ENCODE peak calls at places on chromosomes 6 and 20, in seven cellular contexts. One of them, this sample, is unnamed.

GRCh38 chr20:38751360-38751976 is 3.2 kb downstream of the ACTR5 start:
- DNase-seq in hepatocyte: peak; percentile 54
- DNase-seq in GM12878: no peak
- DNase-seq in MM.1S: peak; percentile 52
- DNase-seq in endothelial cell of umbilical vein: peak; percentile 70
- DNase-seq in IMR-90: peak; percentile 46
- DNase-seq in Karpas-422: peak; percentile 73
- DNase-seq in this sample: peak; percentile 39

GRCh38 chr6:52522151-52522626 is 54.7 kb downstream of the TRAM2 start:
- DNase-seq in hepatocyte: no peak
- DNase-seq in GM12878: no peak
- DNase-seq in MM.1S: no peak
- DNase-seq in endothelial cell of umbilical vein: peak; percentile 87
- DNase-seq in IMR-90: peak; percentile 79
- DNase-seq in Karpas-422: no peak
- DNase-seq in this sample: no peak

GRCh38 chr20:38985603-38986170 is 23.5 kb downstream of the DHX35 start:
- DNase-seq in hepatocyte: no peak
- DNase-seq in GM12878: peak; percentile 20
- DNase-seq in MM.1S: peak; percentile 56
- DNase-seq in endothelial cell of umbilical vein: peak; percentile 38
- DNase-seq in IMR-90: peak; percentile 73
- DNase-seq in Karpas-422: peak; percentile 56
- DNase-seq in this sample: no peak

GRCh38 chr20:49583669-49584417 is 15.9 kb upstream of the PTGIS start:
- DNase-seq in hepatocyte: peak; percentile 86
- DNase-seq in GM12878: no peak
- DNase-seq in MM.1S: no peak
- DNase-seq in endothelial cell of umbilical vein: peak; percentile 92
- DNase-seq in IMR-90: peak; percentile 95
- DNase-seq in Karpas-422: no peak
- DNase-seq in this sample: no peak

GRCh38 chr6:15444081-15444731 is 198.3 kb downstream of the JARID2 start:
- DNase-seq in hepatocyte: no peak
- DNase-seq in GM12878: no peak
- DNase-seq in MM.1S: no peak
- DNase-seq in endothelial cell of umbilical vein: no peak
- DNase-seq in IMR-90: peak; percentile 89
- DNase-seq in Karpas-422: no peak
- DNase-seq in this sample: no peak

GRCh38 chr6:81966968-81967367 is 214.5 kb upstream of the TENT5A start:
- DNase-seq in hepatocyte: no peak
- DNase-seq in GM12878: no peak
- DNase-seq in MM.1S: no peak
- DNase-seq in endothelial cell of umbilical vein: no peak
- DNase-seq in IMR-90: no peak
- DNase-seq in Karpas-422: no peak
- DNase-seq in this sample: no peak

GRCh38 chr6:26383624-26384417 is 913 bp downstream of the BTN2A2 start:
- DNase-seq in hepatocyte: peak; percentile 51
- DNase-seq in GM12878: no peak
- DNase-seq in MM.1S: peak; percentile 49
- DNase-seq in endothelial cell of umbilical vein: peak; percentile 41
- DNase-seq in IMR-90: peak; percentile 72
- DNase-seq in Karpas-422: peak; percentile 65
- DNase-seq in this sample: peak; percentile 43

GRCh38 chr6:2714359-2714895 is 36.3 kb downstream of the MYLK4 start:
- DNase-seq in hepatocyte: no peak
- DNase-seq in GM12878: no peak
- DNase-seq in MM.1S: no peak
- DNase-seq in endothelial cell of umbilical vein: peak; percentile 80
- DNase-seq in IMR-90: peak; percentile 97
- DNase-seq in Karpas-422: no peak
- DNase-seq in this sample: no peak

GRCh38 chr6:4941782-4942672 is 61.8 kb downstream of the RPP40 start:
- DNase-seq in hepatocyte: peak; percentile 50
- DNase-seq in GM12878: peak; percentile 27
- DNase-seq in MM.1S: peak; percentile 90
- DNase-seq in endothelial cell of umbilical vein: peak; percentile 70
- DNase-seq in IMR-90: peak; percentile 96
- DNase-seq in Karpas-422: no peak
- DNase-seq in this sample: peak; percentile 26

GRCh38 chr6:89615882-89616281 is 22.7 kb downstream of the LYRM2 start:
- DNase-seq in hepatocyte: no peak
- DNase-seq in GM12878: no peak
- DNase-seq in MM.1S: no peak
- DNase-seq in endothelial cell of umbilical vein: no peak
- DNase-seq in IMR-90: no peak
- DNase-seq in Karpas-422: no peak
- DNase-seq in this sample: no peak

GRCh38 chr6:17865798-17866725 is 121.4 kb downstream of the KIF13A start:
- DNase-seq in hepatocyte: peak; percentile 79
- DNase-seq in GM12878: no peak
- DNase-seq in MM.1S: no peak
- DNase-seq in endothelial cell of umbilical vein: peak; percentile 97
- DNase-seq in IMR-90: peak; percentile 95
- DNase-seq in Karpas-422: no peak
- DNase-seq in this sample: no peak

GRCh38 chr6:89339565-89339964 is 13.0 kb downstream of the UBE2J1 start:
- DNase-seq in hepatocyte: no peak
- DNase-seq in GM12878: no peak
- DNase-seq in MM.1S: no peak
- DNase-seq in endothelial cell of umbilical vein: no peak
- DNase-seq in IMR-90: no peak
- DNase-seq in Karpas-422: no peak
- DNase-seq in this sample: no peak

GRCh38 chr6:25027221-25027916 is 91.6 kb upstream of the RIPOR2 start:
- DNase-seq in hepatocyte: no peak
- DNase-seq in GM12878: peak; percentile 60
- DNase-seq in MM.1S: peak; percentile 92
- DNase-seq in endothelial cell of umbilical vein: no peak
- DNase-seq in IMR-90: no peak
- DNase-seq in Karpas-422: peak; percentile 96
- DNase-seq in this sample: no peak

GRCh38 chr20:20894753-20895152 is 182.3 kb upstream of the RALGAPA2 start:
- DNase-seq in hepatocyte: no peak
- DNase-seq in GM12878: no peak
- DNase-seq in MM.1S: no peak
- DNase-seq in endothelial cell of umbilical vein: no peak
- DNase-seq in IMR-90: no peak
- DNase-seq in Karpas-422: no peak
- DNase-seq in this sample: no peak

GRCh38 chr6:85346196-85346595 is 103.7 kb upstream of the NT5E start:
- DNase-seq in hepatocyte: no peak
- DNase-seq in GM12878: no peak
- DNase-seq in MM.1S: no peak
- DNase-seq in endothelial cell of umbilical vein: no peak
- DNase-seq in IMR-90: no peak
- DNase-seq in Karpas-422: no peak
- DNase-seq in this sample: no peak

GRCh38 chr6:101539510-101540245 is 146.2 kb downstream of the GRIK2 start:
- DNase-seq in hepatocyte: no peak
- DNase-seq in GM12878: no peak
- DNase-seq in MM.1S: no peak
- DNase-seq in endothelial cell of umbilical vein: no peak
- DNase-seq in IMR-90: peak; percentile 82
- DNase-seq in Karpas-422: no peak
- DNase-seq in this sample: no peak

GRCh38 chr6:105786449-105786848 is 299.7 kb upstream of the PRDM1 start:
- DNase-seq in hepatocyte: no peak
- DNase-seq in GM12878: no peak
- DNase-seq in MM.1S: no peak
- DNase-seq in endothelial cell of umbilical vein: no peak
- DNase-seq in IMR-90: no peak
- DNase-seq in Karpas-422: no peak
- DNase-seq in this sample: no peak

GRCh38 chr6:132188865-132189264 is 212.4 kb downstream of the MOXD1 start:
- DNase-seq in hepatocyte: no peak
- DNase-seq in GM12878: no peak
- DNase-seq in MM.1S: no peak
- DNase-seq in endothelial cell of umbilical vein: peak; percentile 51
- DNase-seq in IMR-90: peak; percentile 87
- DNase-seq in Karpas-422: no peak
- DNase-seq in this sample: no peak

DNA sequence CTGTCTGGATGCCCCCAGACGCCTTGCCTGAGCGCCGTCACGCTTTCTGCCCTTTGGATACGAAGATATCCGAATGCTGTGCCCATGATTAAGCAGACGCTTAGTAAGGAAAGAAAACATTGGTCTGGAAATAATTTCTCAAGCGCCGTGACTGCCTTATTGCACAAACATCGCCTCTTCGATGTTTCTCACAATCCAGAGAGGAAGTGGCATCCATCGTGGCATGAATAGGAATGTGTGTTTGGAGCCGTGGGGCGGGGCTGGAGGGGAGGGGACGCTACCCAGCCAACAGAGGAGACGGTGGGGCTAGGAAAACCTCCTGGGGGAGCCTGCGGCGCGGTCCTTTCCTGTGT is 564 bp upstream of the PPP1R14C start:
- DNase-seq in hepatocyte: no peak
- DNase-seq in GM12878: no peak
- DNase-seq in MM.1S: no peak
- DNase-seq in endothelial cell of umbilical vein: no peak
- DNase-seq in IMR-90: no peak
- DNase-seq in Karpas-422: no peak
- DNase-seq in this sample: peak; percentile 52
- H3K4me3 ChIP-seq in hepatocyte: peak overlapping the region; percentile 49
- H3K4me3 ChIP-seq in GM12878: no peak overlapping the region
- H3K4me3 ChIP-seq in MM.1S: no peak overlapping the region
- H3K4me3 ChIP-seq in endothelial cell of umbilical vein: no peak overlapping the region
- H3K4me3 ChIP-seq in IMR-90: no peak overlapping the region
- H3K4me3 ChIP-seq in Karpas-422: no peak overlapping the region
- H3K4me3 ChIP-seq in this sample: peak overlapping the region; percentile 56

DNA sequence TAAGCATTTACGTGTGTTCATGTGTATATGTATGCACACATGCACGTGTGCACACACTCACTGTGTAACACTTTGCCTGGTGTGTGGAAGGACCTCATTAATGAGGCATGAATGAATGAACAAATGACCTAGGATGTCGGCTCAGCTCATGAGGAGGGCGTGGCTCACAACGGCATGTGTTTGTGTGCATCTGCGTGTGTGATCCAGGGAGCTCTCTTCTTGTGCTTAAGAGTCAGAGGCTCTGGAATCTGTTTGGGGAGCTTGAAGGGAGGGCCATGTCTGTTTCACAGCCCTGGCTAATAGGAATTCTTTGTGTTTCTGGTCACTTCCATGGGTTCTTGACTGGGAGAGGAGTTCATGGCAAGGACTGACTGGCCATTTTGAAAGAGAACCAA is 32.7 kb downstream of the TOX2 start:
- DNase-seq in hepatocyte: no peak
- DNase-seq in GM12878: no peak
- DNase-seq in MM.1S: no peak
- DNase-seq in endothelial cell of umbilical vein: no peak
- DNase-seq in IMR-90: no peak
- DNase-seq in Karpas-422: peak; percentile 82
- DNase-seq in this sample: no peak
- H3K4me1 ChIP-seq in hepatocyte: peaks cover 3% of the 10 kb centered on the region
- H3K4me1 ChIP-seq in GM12878: peaks cover 34% of the 10 kb centered on the region
- H3K4me1 ChIP-seq in MM.1S: peaks cover 76% of the 10 kb centered on the region
- H3K4me1 ChIP-seq in endothelial cell of umbilical vein: peaks cover 14% of the 10 kb centered on the region
- H3K4me1 ChIP-seq in IMR-90: peaks cover 19% of the 10 kb centered on the region
- H3K4me1 ChIP-seq in Karpas-422: peaks cover 100% of the 10 kb centered on the region
- H3K4me1 ChIP-seq in this sample: peaks cover 5% of the 10 kb centered on the region

GRCh38 chr6:109445382-109445781 is 4.9 kb downstream of the SMPD2 start:
- DNase-seq in hepatocyte: no peak
- DNase-seq in GM12878: no peak
- DNase-seq in MM.1S: no peak
- DNase-seq in endothelial cell of umbilical vein: no peak
- DNase-seq in IMR-90: no peak
- DNase-seq in Karpas-422: no peak
- DNase-seq in this sample: no peak

GRCh38 chr6:109447878-109448555 is 7.5 kb downstream of the SMPD2 start:
- DNase-seq in hepatocyte: no peak
- DNase-seq in GM12878: no peak
- DNase-seq in MM.1S: no peak
- DNase-seq in endothelial cell of umbilical vein: no peak
- DNase-seq in IMR-90: no peak
- DNase-seq in Karpas-422: peak; percentile 62
- DNase-seq in this sample: no peak

GRCh38 chr6:109447087-109447486 is 6.6 kb downstream of the SMPD2 start:
- DNase-seq in hepatocyte: no peak
- DNase-seq in GM12878: no peak
- DNase-seq in MM.1S: no peak
- DNase-seq in endothelial cell of umbilical vein: no peak
- DNase-seq in IMR-90: no peak
- DNase-seq in Karpas-422: no peak
- DNase-seq in this sample: no peak

GRCh38 chr6:109446541-109446940 is 6.0 kb downstream of the SMPD2 start:
- DNase-seq in hepatocyte: no peak
- DNase-seq in GM12878: no peak
- DNase-seq in MM.1S: no peak
- DNase-seq in endothelial cell of umbilical vein: no peak
- DNase-seq in IMR-90: no peak
- DNase-seq in Karpas-422: no peak
- DNase-seq in this sample: no peak

GRCh38 chr6:109446072-109446471 is 5.5 kb downstream of the SMPD2 start:
- DNase-seq in hepatocyte: no peak
- DNase-seq in GM12878: no peak
- DNase-seq in MM.1S: no peak
- DNase-seq in endothelial cell of umbilical vein: no peak
- DNase-seq in IMR-90: no peak
- DNase-seq in Karpas-422: no peak
- DNase-seq in this sample: no peak
- H4K20me1 ChIP-seq in hepatocyte: no peaks in the 10 kb centered on the region
- H4K20me1 ChIP-seq in GM12878: no peaks in the 10 kb centered on the region
- H4K20me1 ChIP-seq in MM.1S: no peaks in the 10 kb centered on the region
- H4K20me1 ChIP-seq in endothelial cell of umbilical vein: no peaks in the 10 kb centered on the region
- H4K20me1 ChIP-seq in IMR-90: peaks cover 7% of the 10 kb centered on the region
- H4K20me1 ChIP-seq in Karpas-422: no peaks in the 10 kb centered on the region
- H4K20me1 ChIP-seq in this sample: peaks cover 4% of the 10 kb centered on the region

GRCh38 chr6:90892271-90892670 is 305.4 kb upstream of the MAP3K7 start:
- DNase-seq in hepatocyte: no peak
- DNase-seq in GM12878: no peak
- DNase-seq in MM.1S: no peak
- DNase-seq in endothelial cell of umbilical vein: no peak
- DNase-seq in IMR-90: no peak
- DNase-seq in Karpas-422: no peak
- DNase-seq in this sample: no peak
- H3K4me3 ChIP-seq in hepatocyte: no peak overlapping the region
- H3K4me3 ChIP-seq in GM12878: no peak overlapping the region
- H3K4me3 ChIP-seq in MM.1S: no peak overlapping the region
- H3K4me3 ChIP-seq in endothelial cell of umbilical vein: no peak overlapping the region
- H3K4me3 ChIP-seq in IMR-90: no peak overlapping the region
- H3K4me3 ChIP-seq in Karpas-422: no peak overlapping the region
- H3K4me3 ChIP-seq in this sample: no peak overlapping the region